ENCODE peak calls at places on chromosomes 7 and 10, in five cellular contexts. B is upper lobe of left lung, N is prostate gland, S is adrenal gland, K is ovary. I is an unnamed sample.

GRCh38 chr10:120841522-120842189 is 9.5 kb upstream of the WDR11 start:
- DNase-seq in K (no peak), N (no peak), B (no peak), S (no peak), I (peak; percentile 35)

GRCh38 chr7:78039791-78040776 is 241.5 kb downstream of the PHTF2 start:
- DNase-seq in S (no peak), K (no peak), N (no peak), B (peak; percentile 90), I (peak; percentile 54)

GRCh38 chr10:11263039-11263345 is 245.3 kb downstream of the CELF2 start:
- DNase-seq in K (no peak), N (no peak), B (no peak), S (no peak), I (no peak)

GRCh38 chr7:1473864-1474512 is 14.7 kb upstream of the MICALL2 start:
- DNase-seq in K (peak; percentile 84), N (peak; percentile 91), B (peak; percentile 95), S (peak; percentile 82), I (peak; percentile 88)

GRCh38 chr7:33261585-33261984 is 132.2 kb downstream of the BBS9 start:
- DNase-seq in N (no peak), B (no peak), S (no peak), K (no peak), I (no peak)

GRCh38 chr7:128211626-128212025 is 29.5 kb upstream of the LEP start:
- DNase-seq in S (no peak), K (no peak), N (no peak), B (no peak), I (no peak)

GRCh38 chr10:32417906-32418547 is 27.9 kb upstream of the CCDC7 start:
- DNase-seq in K (peak; percentile 76), B (no peak), N (no peak), S (peak; percentile 38), I (no peak)

GRCh38 chr10:113030453-113030852 is 80.4 kb downstream of the TCF7L2 start:
- DNase-seq in B (no peak), K (no peak), S (no peak), N (no peak), I (no peak)

GRCh38 chr10:4137299-4137698 is 352.3 kb upstream of the KLF6 start:
- DNase-seq in N (no peak), K (no peak), S (no peak), B (no peak), I (no peak)

GRCh38 chr7:7426686-7427085 is 109.0 kb downstream of the COL28A1 start:
- DNase-seq in N (no peak), S (no peak), K (no peak), B (no peak), I (no peak)

GRCh38 chr7:7432979-7433378 is 102.7 kb downstream of the COL28A1 start:
- DNase-seq in B (no peak), S (no peak), N (no peak), K (no peak), I (no peak)

GRCh38 chr7:7425321-7425720 is 110.4 kb downstream of the COL28A1 start:
- DNase-seq in B (no peak), K (no peak), N (no peak), S (no peak), I (no peak)

GRCh38 chr7:7427363-7427762 is 108.3 kb downstream of the COL28A1 start:
- DNase-seq in B (no peak), K (no peak), S (no peak), N (no peak), I (no peak)

GRCh38 chr7:7428806-7429205 is 106.9 kb downstream of the COL28A1 start:
- DNase-seq in B (no peak), K (no peak), S (no peak), N (no peak), I (no peak)
- H3K4me1 ChIP-seq in B (no peaks in the 10 kb centered on the region), K (no peaks in the 10 kb centered on the region), S (no peaks in the 10 kb centered on the region), N (no peaks in the 10 kb centered on the region), I (no peaks in the 10 kb centered on the region)

DNA sequence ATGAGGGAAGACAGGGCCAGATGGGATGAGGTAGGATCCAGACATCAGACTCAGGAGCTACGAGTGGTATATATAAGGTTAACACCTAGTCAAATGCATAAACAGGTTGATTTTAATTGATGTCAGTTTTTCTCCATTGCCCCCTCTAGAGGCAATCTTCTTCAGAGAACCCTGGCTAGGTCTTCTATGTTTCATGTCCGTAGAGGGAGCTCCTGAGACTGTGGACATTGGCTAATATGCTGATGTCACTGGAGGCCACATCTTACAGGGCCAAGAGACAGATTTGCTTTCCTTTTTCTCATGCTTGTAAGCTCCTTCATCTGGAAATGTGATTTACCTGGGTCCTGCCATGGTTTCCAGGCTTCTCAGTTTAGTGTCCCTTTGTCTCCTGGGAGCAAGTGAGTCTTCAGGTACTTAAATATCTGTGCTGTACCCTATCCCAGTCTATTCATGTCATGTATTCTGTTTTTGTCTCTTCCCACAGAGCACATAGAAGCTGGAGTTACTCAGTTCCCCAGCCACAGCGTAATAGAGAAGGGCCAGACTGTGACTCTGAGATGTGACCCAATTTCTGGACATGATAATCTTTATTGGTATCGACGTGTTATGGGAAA is 161.6 kb upstream of the PRSS1 start:
- DNase-seq in K (no peak), S (peak; percentile 22), N (no peak), B (no peak), I (no peak)
- TF ChIP-seq CTCF in K (no peak), S (no peak), N (peak; percentile 30), B (no peak), I (peak; percentile 60)

GRCh38 chr10:35639651-35640311 is 2.3 kb downstream of the FZD8 start:
- DNase-seq in K (peak; percentile 16), S (no peak), B (peak; percentile 85), N (peak; percentile 20), I (no peak)

GRCh38 chr10:35640474-35640873 is 1.6 kb downstream of the FZD8 start:
- DNase-seq in B (peak; percentile 92), S (peak; percentile 57), K (peak; percentile 42), N (peak; percentile 55), I (peak; percentile 70)

GRCh38 chr10:35641430-35642015 is 573 bp downstream of the FZD8 start:
- DNase-seq in S (no peak), N (no peak), K (no peak), B (no peak), I (no peak)

GRCh38 chr10:35642023-35642792 is at the start of gene FZD8:
- DNase-seq in B (peak; percentile 97), K (peak; percentile 87), S (peak; percentile 88), N (peak; percentile 89), I (peak; percentile 95)

DNA sequence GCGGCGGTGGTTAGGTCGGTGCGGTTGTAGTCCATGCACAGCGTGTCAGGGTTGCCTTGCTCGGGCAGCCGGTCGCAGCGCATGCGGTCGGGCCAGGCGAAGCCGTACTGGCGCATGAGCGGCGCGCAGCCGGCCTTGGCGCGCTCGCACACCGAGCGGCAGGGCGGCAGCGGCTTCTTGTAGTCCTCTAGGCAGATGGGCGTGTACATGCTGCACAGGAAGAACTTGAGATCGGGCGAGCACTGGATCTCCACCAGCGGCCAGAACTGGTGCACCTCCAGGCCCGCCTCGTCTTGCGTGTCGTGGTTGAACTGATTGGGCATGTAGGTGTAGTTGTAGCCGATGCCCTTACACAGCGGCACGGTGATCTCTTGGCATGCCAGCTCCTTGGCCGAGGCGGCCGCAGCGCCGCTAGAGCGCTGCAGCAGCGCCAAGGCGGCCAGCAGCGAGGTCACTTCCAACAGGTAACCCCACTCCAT is 1.1 kb downstream of the FZD8 start:
- DNase-seq in K (peak; percentile 55), S (peak; percentile 73), N (peak; percentile 37), B (peak; percentile 93), I (peak; percentile 73)
- TF ChIP-seq POLR2A in K (no peak), S (peak; percentile 7), N (no peak), B (peak; percentile 30), I (no peak)

DNA sequence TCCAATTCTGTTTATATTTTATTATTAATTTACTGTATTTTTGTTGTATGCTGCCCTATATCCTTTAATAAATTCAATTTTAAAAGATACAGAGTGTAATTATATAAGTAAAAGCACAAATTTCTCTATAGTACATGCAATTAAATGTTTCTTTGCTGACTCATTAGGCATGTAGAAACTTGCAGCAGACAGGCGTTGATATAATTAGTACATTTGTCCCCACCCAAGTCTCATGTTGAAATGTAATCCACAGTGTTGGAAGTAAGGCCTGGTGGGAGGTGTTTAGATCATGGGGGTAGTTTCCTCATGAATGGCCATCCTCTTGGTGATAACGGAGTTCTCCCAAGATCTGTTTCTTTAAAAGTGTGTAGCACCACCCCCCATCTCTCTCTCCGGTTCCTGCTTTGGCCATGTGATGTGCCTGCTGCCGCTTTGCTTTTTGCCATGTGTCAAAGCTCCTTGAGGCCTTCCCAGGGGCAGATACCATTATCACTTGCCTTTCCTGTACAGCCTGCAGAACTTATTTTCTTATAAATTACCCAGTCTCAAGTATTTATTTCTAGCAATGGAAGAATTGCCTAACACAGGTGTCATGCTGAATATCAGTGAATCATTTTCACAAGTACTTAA is 63.7 kb downstream of the TSPAN12 start:
- DNase-seq in K (no peak), S (no peak), N (no peak), B (no peak), I (no peak)
- H3K4me1 ChIP-seq in K (no peaks in the 10 kb centered on the region), S (no peaks in the 10 kb centered on the region), N (no peaks in the 10 kb centered on the region), B (no peaks in the 10 kb centered on the region), I (no peaks in the 10 kb centered on the region)

I was measured in right lobe of liver.